ENCODE peak calls at places on chromosomes 2 and 18, in five cellular contexts. F is GOT3, H is EH, O is WTC11, M is left ventricle myocardium inferior. C is an unnamed sample.
A peak's percentile ranks its signal among the peaks of the same experiment; 100 is the strongest.

GRCh38 chr2:228819701-228820100 is 451.4 kb downstream of the PID1 start:
- DNase-seq in O (no peak), H (peak; percentile 68), M (no peak), F (no peak), C (no peak)

GRCh38 chr2:10721344-10722251 is at the start of gene ATP6V1C2:
- DNase-seq in F (no peak), O (peak; percentile 71), M (no peak), H (no peak), C (no peak)

GRCh38 chr18:32730620-32731021 is 42.2 kb downstream of the KLHL14 start:
- DNase-seq in M (no peak), O (no peak), H (no peak), F (no peak), C (no peak)

GRCh38 chr2:31729065-31729439 is 148.3 kb upstream of the SRD5A2 start:
- DNase-seq in O (no peak), M (no peak), F (no peak), H (no peak), C (no peak)

GRCh38 chr2:238024986-238025385 is 35.8 kb upstream of the SCLY start:
- DNase-seq in M (no peak), H (peak; percentile 64), F (no peak), O (no peak), C (no peak)

GRCh38 chr2:26274058-26274613 is 29.4 kb downstream of the HADHB start:
- DNase-seq in H (peak; percentile 94), M (no peak), F (no peak), O (no peak), C (no peak)

GRCh38 chr2:65024149-65024829 is 31.9 kb upstream of the CEP68 start:
- DNase-seq in F (peak; percentile 25), O (no peak), H (peak; percentile 81), M (no peak), C (no peak)

GRCh38 chr2:199704358-199705238 is 146.4 kb downstream of the FTCDNL1 start:
- DNase-seq in H (peak; percentile 40), O (peak; percentile 57), F (no peak), M (no peak), C (peak; percentile 7)

GRCh38 chr18:72871091-72871490 is 3.3 kb upstream of the NETO1 start:
- DNase-seq in H (peak; percentile 60), F (no peak), M (no peak), O (no peak), C (no peak)

GRCh38 chr18:34707670-34708069 is 2.4 kb upstream of the DTNA start:
- DNase-seq in F (peak; percentile 0), H (peak; percentile 93), O (no peak), M (no peak), C (peak; percentile 60)

GRCh38 chr2:169452080-169452479 is 27.2 kb upstream of the BBS5 start:
- DNase-seq in H (peak; percentile 64), O (no peak), M (no peak), F (no peak), C (peak; percentile 13)

GRCh38 chr2:68907923-68908253 is 36.7 kb upstream of the BMP10 start:
- DNase-seq in M (no peak), O (no peak), F (no peak), H (no peak), C (no peak)

GRCh38 chr2:106336740-106337139 is 131.5 kb downstream of the RGPD3 start:
- DNase-seq in M (no peak), O (no peak), H (no peak), F (no peak), C (peak; percentile 7)

GRCh38 chr2:201235865-201236811 is 24.2 kb upstream of the CASP8 start:
- DNase-seq in M (peak; percentile 45), F (no peak), H (peak; percentile 82), O (peak; percentile 39), C (no peak)

GRCh38 chr2:20184067-20184938 is 40.6 kb downstream of the SDC1 start:
- DNase-seq in H (peak; percentile 80), F (no peak), O (no peak), M (peak; percentile 10), C (no peak)

GRCh38 chr2:88903744-88904353 is 212.4 kb downstream of the RPIA start:
- DNase-seq in F (no peak), M (no peak), O (no peak), H (peak; percentile 34), C (no peak)

GRCh38 chr2:136117391-136117841 is 533 bp downstream of the CXCR4 start:
- DNase-seq in F (no peak), M (peak; percentile 47), O (peak; percentile 41), H (no peak), C (no peak)

GRCh38 chr2:121284424-121285076 is 452 bp downstream of the TFCP2L1 start:
- DNase-seq in F (no peak), H (no peak), O (peak; percentile 41), M (no peak), C (no peak)

GRCh38 chr2:219030177-219030940 is 11.0 kb downstream of the CFAP65 start:
- DNase-seq in F (no peak), O (no peak), H (no peak), M (no peak), C (no peak)

GRCh38 chr18:56139792-56140254 is 498.6 kb downstream of the TXNL1 start:
- DNase-seq in M (peak; percentile 51), H (peak; percentile 97), O (no peak), F (no peak), C (no peak)

GRCh38 chr18:56517181-56517580 is 121.2 kb downstream of the TXNL1 start:
- DNase-seq in O (no peak), H (peak; percentile 54), F (no peak), M (no peak), C (no peak)

GRCh38 chr2:112077814-112078213 is 22.7 kb downstream of the TMEM87B start:
- DNase-seq in O (peak; percentile 22), M (no peak), F (no peak), H (no peak), C (no peak)

GRCh38 chr18:37309861-37310260 is 255.7 kb downstream of the CELF4 start:
- DNase-seq in M (no peak), H (peak; percentile 25), O (no peak), F (no peak), C (no peak)

GRCh38 chr2:206160124-206160806 is 570 bp downstream of the EEF1B2 start:
- DNase-seq in O (no peak), F (no peak), M (no peak), H (no peak), C (no peak)

GRCh38 chr2:235002198-235003095 is 50.6 kb downstream of the SH3BP4 start:
- DNase-seq in F (no peak), H (no peak), O (no peak), M (no peak), C (no peak)

GRCh38 chr2:109214651-109215371 is 85.8 kb downstream of the SH3RF3 start:
- DNase-seq in F (no peak), H (no peak), O (no peak), M (no peak), C (no peak)

C was measured in NCI-H1092.